ENCODE peak calls at places on chromosomes 4 and X, in eight cellular contexts. One of them, this sample, is unnamed.
A peak's percentile ranks its signal among the peaks of the same experiment; 100 is the strongest.

GRCh38 chrX:7925867-7926472 is 1.2 kb downstream of the PNPLA4 start:
- DNase-seq in CD4-positive, CD25-positive, alpha-beta regulatory T cell: peak; percentile 85
- DNase-seq in uterus: peak; percentile 20
- DNase-seq in cardiac muscle cell: peak; percentile 82
- DNase-seq in CD8-positive, alpha-beta T cell: peak; percentile 23
- DNase-seq in spleen: peak; percentile 82
- DNase-seq in lower lobe of right lung: peak; percentile 45
- DNase-seq in mucosa of descending colon: peak; percentile 61
- DNase-seq in this sample: no peak

GRCh38 chr4:72997409-72997808 is 72.1 kb downstream of the COX18 start:
- DNase-seq in uterus: no peak
- DNase-seq in CD4-positive, CD25-positive, alpha-beta regulatory T cell: no peak
- DNase-seq in lower lobe of right lung: peak; percentile 57
- DNase-seq in spleen: no peak
- DNase-seq in CD8-positive, alpha-beta T cell: no peak
- DNase-seq in mucosa of descending colon: no peak
- DNase-seq in cardiac muscle cell: no peak
- DNase-seq in this sample: no peak

GRCh38 chrX:85017721-85018120 is 14.0 kb downstream of the APOOL start:
- DNase-seq in spleen: no peak
- DNase-seq in CD8-positive, alpha-beta T cell: no peak
- DNase-seq in mucosa of descending colon: no peak
- DNase-seq in lower lobe of right lung: no peak
- DNase-seq in CD4-positive, CD25-positive, alpha-beta regulatory T cell: no peak
- DNase-seq in cardiac muscle cell: no peak
- DNase-seq in uterus: no peak
- DNase-seq in this sample: no peak

GRCh38 chr4:128288689-128289106 is 1.1 kb upstream of the PGRMC2 start:
- DNase-seq in CD8-positive, alpha-beta T cell: no peak
- DNase-seq in uterus: no peak
- DNase-seq in spleen: no peak
- DNase-seq in mucosa of descending colon: peak; percentile 62
- DNase-seq in cardiac muscle cell: no peak
- DNase-seq in CD4-positive, CD25-positive, alpha-beta regulatory T cell: peak; percentile 62
- DNase-seq in lower lobe of right lung: no peak
- DNase-seq in this sample: no peak

GRCh38 chrX:11908371-11908770 is 150.3 kb downstream of the MSL3 start:
- DNase-seq in mucosa of descending colon: peak; percentile 3
- DNase-seq in CD4-positive, CD25-positive, alpha-beta regulatory T cell: peak; percentile 32
- DNase-seq in cardiac muscle cell: peak; percentile 10
- DNase-seq in spleen: no peak
- DNase-seq in lower lobe of right lung: no peak
- DNase-seq in CD8-positive, alpha-beta T cell: no peak
- DNase-seq in uterus: no peak
- DNase-seq in this sample: no peak

GRCh38 chr4:137674066-137674465 is 141.8 kb upstream of the PCDH18 start:
- DNase-seq in CD8-positive, alpha-beta T cell: no peak
- DNase-seq in uterus: no peak
- DNase-seq in mucosa of descending colon: no peak
- DNase-seq in CD4-positive, CD25-positive, alpha-beta regulatory T cell: no peak
- DNase-seq in spleen: no peak
- DNase-seq in lower lobe of right lung: no peak
- DNase-seq in cardiac muscle cell: no peak
- DNase-seq in this sample: no peak

GRCh38 chrX:15055146-15055930 is 182.1 kb downstream of the MOSPD2 start:
- DNase-seq in mucosa of descending colon: no peak
- DNase-seq in cardiac muscle cell: no peak
- DNase-seq in CD4-positive, CD25-positive, alpha-beta regulatory T cell: no peak
- DNase-seq in spleen: no peak
- DNase-seq in uterus: no peak
- DNase-seq in CD8-positive, alpha-beta T cell: no peak
- DNase-seq in lower lobe of right lung: no peak
- DNase-seq in this sample: no peak

GRCh38 chrX:45445745-45446412 is 245.2 kb upstream of the DIPK2B start:
- DNase-seq in CD4-positive, CD25-positive, alpha-beta regulatory T cell: peak; percentile 3
- DNase-seq in spleen: no peak
- DNase-seq in mucosa of descending colon: no peak
- DNase-seq in cardiac muscle cell: no peak
- DNase-seq in CD8-positive, alpha-beta T cell: no peak
- DNase-seq in lower lobe of right lung: no peak
- DNase-seq in uterus: no peak
- DNase-seq in this sample: no peak

GRCh38 chrX:107729558-107730297 is 45.9 kb downstream of the TSC22D3 start:
- DNase-seq in mucosa of descending colon: no peak
- DNase-seq in CD4-positive, CD25-positive, alpha-beta regulatory T cell: no peak
- DNase-seq in cardiac muscle cell: peak; percentile 95
- DNase-seq in lower lobe of right lung: no peak
- DNase-seq in uterus: peak; percentile 87
- DNase-seq in spleen: peak; percentile 63
- DNase-seq in CD8-positive, alpha-beta T cell: no peak
- DNase-seq in this sample: no peak

GRCh38 chr4:2292679-2293108 is 30.8 kb upstream of the MXD4 start:
- DNase-seq in cardiac muscle cell: no peak
- DNase-seq in uterus: no peak
- DNase-seq in lower lobe of right lung: no peak
- DNase-seq in spleen: no peak
- DNase-seq in mucosa of descending colon: no peak
- DNase-seq in CD4-positive, CD25-positive, alpha-beta regulatory T cell: no peak
- DNase-seq in CD8-positive, alpha-beta T cell: no peak
- DNase-seq in this sample: no peak

GRCh38 chrX:40313269-40313668 is 215.5 kb upstream of the BCOR start:
- DNase-seq in mucosa of descending colon: no peak
- DNase-seq in uterus: no peak
- DNase-seq in CD4-positive, CD25-positive, alpha-beta regulatory T cell: no peak
- DNase-seq in spleen: no peak
- DNase-seq in cardiac muscle cell: no peak
- DNase-seq in CD8-positive, alpha-beta T cell: no peak
- DNase-seq in lower lobe of right lung: no peak
- DNase-seq in this sample: no peak
- H3K4me1 ChIP-seq in mucosa of descending colon: no peaks in the 10 kb centered on the region
- H3K4me1 ChIP-seq in uterus: no peaks in the 10 kb centered on the region
- H3K4me1 ChIP-seq in CD4-positive, CD25-positive, alpha-beta regulatory T cell: no peaks in the 10 kb centered on the region
- H3K4me1 ChIP-seq in spleen: no peaks in the 10 kb centered on the region
- H3K4me1 ChIP-seq in cardiac muscle cell: no peaks in the 10 kb centered on the region
- H3K4me1 ChIP-seq in CD8-positive, alpha-beta T cell: no peaks in the 10 kb centered on the region
- H3K4me1 ChIP-seq in lower lobe of right lung: no peaks in the 10 kb centered on the region
- H3K4me1 ChIP-seq in this sample: no peaks in the 10 kb centered on the region

DNA sequence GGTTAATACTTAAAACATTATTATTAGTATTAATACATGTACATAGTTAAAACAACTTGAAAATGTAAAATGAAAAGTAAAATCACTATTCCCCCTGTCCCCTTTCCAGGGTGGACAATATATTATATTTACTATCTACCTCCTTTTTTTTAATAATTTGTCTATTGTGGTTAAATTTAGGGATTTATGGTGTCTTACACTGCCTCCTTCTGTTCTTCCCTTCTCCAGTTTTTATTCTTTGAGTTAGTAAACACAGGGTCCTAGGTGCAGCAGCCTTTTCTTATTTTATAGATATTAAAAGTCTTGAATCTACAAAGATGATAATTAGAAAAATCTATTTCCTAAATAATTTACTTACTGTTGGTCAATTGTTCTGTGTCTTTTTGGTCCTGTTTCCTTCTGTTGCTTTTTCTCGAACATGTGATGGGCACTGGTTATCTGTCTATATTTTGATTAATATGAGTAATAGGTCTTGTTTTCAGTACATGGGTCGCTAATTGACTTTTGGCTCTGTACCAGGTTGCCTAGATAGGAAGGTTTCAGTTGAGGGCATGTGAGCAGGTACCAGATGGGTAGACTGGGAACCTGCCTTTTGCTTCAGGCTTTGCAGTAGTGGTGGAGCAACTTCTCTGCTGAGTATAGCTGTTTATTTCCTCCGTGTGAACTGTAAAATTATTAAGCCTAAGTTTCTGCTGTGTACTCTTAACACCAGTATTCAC is 1.1 kb downstream of the NUDT9 start:
- DNase-seq in lower lobe of right lung: no peak
- DNase-seq in uterus: no peak
- DNase-seq in cardiac muscle cell: no peak
- DNase-seq in CD8-positive, alpha-beta T cell: no peak
- DNase-seq in mucosa of descending colon: no peak
- DNase-seq in spleen: no peak
- DNase-seq in CD4-positive, CD25-positive, alpha-beta regulatory T cell: peak; percentile 26
- DNase-seq in this sample: no peak
- H3K4me1 ChIP-seq in lower lobe of right lung: peaks cover 16% of the 10 kb centered on the region
- H3K4me1 ChIP-seq in uterus: no peaks in the 10 kb centered on the region
- H3K4me1 ChIP-seq in cardiac muscle cell: peaks cover 10% of the 10 kb centered on the region
- H3K4me1 ChIP-seq in CD8-positive, alpha-beta T cell: peaks cover 18% of the 10 kb centered on the region
- H3K4me1 ChIP-seq in mucosa of descending colon: peaks cover 32% of the 10 kb centered on the region
- H3K4me1 ChIP-seq in spleen: peaks cover 35% of the 10 kb centered on the region
- H3K4me1 ChIP-seq in CD4-positive, CD25-positive, alpha-beta regulatory T cell: peaks cover 28% of the 10 kb centered on the region
- H3K4me1 ChIP-seq in this sample: peaks cover 3% of the 10 kb centered on the region

DNA sequence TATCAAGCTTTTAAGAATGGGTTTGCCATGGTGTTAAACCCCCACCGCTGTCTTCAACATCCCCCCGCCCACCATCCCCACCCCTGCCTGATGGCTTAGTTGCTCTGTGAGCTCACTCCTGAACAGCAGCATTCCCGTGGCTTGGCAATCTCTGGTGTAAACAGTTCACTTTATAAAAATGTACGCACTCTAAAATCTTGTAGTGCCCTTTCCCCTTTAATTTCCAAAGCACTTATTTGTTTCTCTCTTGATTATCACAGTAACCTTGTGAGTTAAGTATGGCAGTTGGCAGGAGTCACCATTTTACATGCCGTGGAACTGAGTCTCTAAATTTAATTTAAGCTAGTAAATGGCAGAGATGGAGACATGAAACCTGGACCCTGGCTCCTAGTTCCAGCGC is 123.0 kb downstream of the AFF1 start:
- DNase-seq in cardiac muscle cell: no peak
- DNase-seq in spleen: no peak
- DNase-seq in mucosa of descending colon: no peak
- DNase-seq in lower lobe of right lung: no peak
- DNase-seq in CD8-positive, alpha-beta T cell: no peak
- DNase-seq in CD4-positive, CD25-positive, alpha-beta regulatory T cell: no peak
- DNase-seq in uterus: no peak
- DNase-seq in this sample: no peak
- H3K4me1 ChIP-seq in cardiac muscle cell: peaks cover 40% of the 10 kb centered on the region
- H3K4me1 ChIP-seq in spleen: peaks cover 38% of the 10 kb centered on the region
- H3K4me1 ChIP-seq in mucosa of descending colon: peaks cover 49% of the 10 kb centered on the region
- H3K4me1 ChIP-seq in lower lobe of right lung: peaks cover 75% of the 10 kb centered on the region
- H3K4me1 ChIP-seq in CD8-positive, alpha-beta T cell: peaks cover 18% of the 10 kb centered on the region
- H3K4me1 ChIP-seq in CD4-positive, CD25-positive, alpha-beta regulatory T cell: peaks cover 15% of the 10 kb centered on the region
- H3K4me1 ChIP-seq in uterus: peaks cover 40% of the 10 kb centered on the region
- H3K4me1 ChIP-seq in this sample: peaks cover 2% of the 10 kb centered on the region

GRCh38 chrX:40146471-40147398 is 49.0 kb upstream of the BCOR start:
- DNase-seq in cardiac muscle cell: peak; percentile 75
- DNase-seq in uterus: peak; percentile 60
- DNase-seq in CD8-positive, alpha-beta T cell: no peak
- DNase-seq in spleen: peak; percentile 83
- DNase-seq in mucosa of descending colon: peak; percentile 33
- DNase-seq in lower lobe of right lung: peak; percentile 65
- DNase-seq in CD4-positive, CD25-positive, alpha-beta regulatory T cell: peak; percentile 44
- DNase-seq in this sample: no peak

GRCh38 chrX:40143987-40144386 is 46.2 kb upstream of the BCOR start:
- DNase-seq in uterus: no peak
- DNase-seq in lower lobe of right lung: no peak
- DNase-seq in spleen: no peak
- DNase-seq in cardiac muscle cell: no peak
- DNase-seq in CD8-positive, alpha-beta T cell: no peak
- DNase-seq in CD4-positive, CD25-positive, alpha-beta regulatory T cell: no peak
- DNase-seq in mucosa of descending colon: no peak
- DNase-seq in this sample: no peak

GRCh38 chrX:40144576-40144975 is 46.8 kb upstream of the BCOR start:
- DNase-seq in CD8-positive, alpha-beta T cell: no peak
- DNase-seq in mucosa of descending colon: no peak
- DNase-seq in cardiac muscle cell: no peak
- DNase-seq in CD4-positive, CD25-positive, alpha-beta regulatory T cell: no peak
- DNase-seq in spleen: no peak
- DNase-seq in uterus: no peak
- DNase-seq in lower lobe of right lung: no peak
- DNase-seq in this sample: no peak

GRCh38 chrX:40145670-40146470 is 48.1 kb upstream of the BCOR start:
- DNase-seq in spleen: no peak
- DNase-seq in lower lobe of right lung: no peak
- DNase-seq in mucosa of descending colon: peak; percentile 3
- DNase-seq in uterus: no peak
- DNase-seq in cardiac muscle cell: no peak
- DNase-seq in CD4-positive, CD25-positive, alpha-beta regulatory T cell: no peak
- DNase-seq in CD8-positive, alpha-beta T cell: no peak
- DNase-seq in this sample: no peak

DNA sequence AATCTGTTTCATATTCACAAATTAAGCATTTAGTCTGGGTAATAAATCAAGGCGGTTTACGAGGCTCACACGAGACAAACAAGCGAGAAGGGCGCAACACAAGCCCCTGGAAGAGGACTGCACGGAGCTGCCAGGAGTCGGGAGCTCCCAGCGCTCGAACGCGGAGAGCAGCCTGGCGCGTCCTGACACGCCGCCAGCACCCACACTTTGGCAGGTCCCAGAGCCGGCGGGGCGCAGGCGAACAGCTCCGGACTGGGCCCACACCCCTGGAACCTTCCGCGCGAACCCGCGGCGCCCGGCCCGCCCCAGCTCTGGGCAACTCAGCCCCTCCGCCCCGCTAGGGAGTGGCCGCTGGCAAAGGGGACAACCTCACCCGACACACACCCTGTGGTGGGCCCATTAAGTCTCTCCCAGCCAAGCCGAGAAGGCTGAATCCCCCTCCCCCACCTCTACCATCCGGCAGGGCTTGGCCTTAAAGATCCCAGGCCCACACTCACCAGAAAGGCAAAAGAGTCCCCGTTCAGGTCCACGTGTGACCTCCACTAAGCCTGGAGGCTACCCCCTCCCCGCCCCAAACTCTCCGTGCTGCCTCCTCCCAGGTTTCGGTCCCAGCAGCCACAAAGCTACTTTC is 47.4 kb upstream of the BCOR start:
- DNase-seq in cardiac muscle cell: no peak
- DNase-seq in spleen: peak; percentile 78
- DNase-seq in CD4-positive, CD25-positive, alpha-beta regulatory T cell: no peak
- DNase-seq in mucosa of descending colon: peak; percentile 10
- DNase-seq in CD8-positive, alpha-beta T cell: no peak
- DNase-seq in lower lobe of right lung: no peak
- DNase-seq in uterus: no peak
- DNase-seq in this sample: no peak
- H3K4me1 ChIP-seq in cardiac muscle cell: peaks cover 39% of the 10 kb centered on the region
- H3K4me1 ChIP-seq in spleen: peaks cover 30% of the 10 kb centered on the region
- H3K4me1 ChIP-seq in CD4-positive, CD25-positive, alpha-beta regulatory T cell: peaks cover 16% of the 10 kb centered on the region
- H3K4me1 ChIP-seq in mucosa of descending colon: peaks cover 4% of the 10 kb centered on the region
- H3K4me1 ChIP-seq in CD8-positive, alpha-beta T cell: peaks cover 6% of the 10 kb centered on the region
- H3K4me1 ChIP-seq in lower lobe of right lung: peaks cover 36% of the 10 kb centered on the region
- H3K4me1 ChIP-seq in uterus: no peaks in the 10 kb centered on the region
- H3K4me1 ChIP-seq in this sample: peaks cover 15% of the 10 kb centered on the region